ENCODE peak calls at places on chromosomes 12 and 14, in nine cellular contexts. U is transverse colon; R is SJCRH30; G is left lung; X is OCI-LY7; V is heart right ventricle; P is aorta; E is CD4-positive, alpha-beta memory T cell; W is foreskin fibroblast. I is an unnamed sample.

GRCh38 chr14:34538871-34539406 is 562 bp downstream of the EAPP start:
- DNase-seq in P (no peak), R (no peak), G (no peak), V (no peak), X (no peak), E (no peak), U (no peak), W (no peak), I (no peak)

GRCh38 chr12:123118397-123118945 is 32.4 kb downstream of the PITPNM2 start:
- DNase-seq in G (no peak), V (no peak), U (peak; percentile 45), E (no peak), X (no peak), W (peak; percentile 65), P (no peak), R (no peak), I (no peak)

GRCh38 chr14:76591270-76591669 is 170.0 kb upstream of the VASH1 start:
- DNase-seq in G (no peak), V (no peak), W (no peak), R (no peak), E (no peak), P (no peak), U (no peak), X (no peak), I (no peak)

GRCh38 chr12:53383258-53383657 is 3.3 kb downstream of the SP1 start:
- DNase-seq in W (no peak), G (peak; percentile 22), V (no peak), X (no peak), E (no peak), P (no peak), U (no peak), R (no peak), I (no peak)

GRCh38 chr12:109518820-109519665 is 41.6 kb downstream of the UBE3B start:
- DNase-seq in V (peak; percentile 76), X (peak; percentile 61), E (peak; percentile 52), W (peak; percentile 55), P (no peak), R (peak; percentile 90), U (peak; percentile 59), G (no peak), I (no peak)

GRCh38 chr14:85960781-85961180 is 430.8 kb downstream of the FLRT2 start:
- DNase-seq in X (no peak), R (peak; percentile 1), E (no peak), G (no peak), W (no peak), P (no peak), V (no peak), U (no peak), I (no peak)

GRCh38 chr12:31005944-31006361 is 67.7 kb upstream of the DDX11 start:
- DNase-seq in P (no peak), U (no peak), R (peak; percentile 71), E (no peak), V (no peak), X (no peak), G (peak; percentile 27), W (no peak), I (no peak)

GRCh38 chr14:76376878-76377523 is 1.1 kb downstream of the ESRRB start:
- DNase-seq in P (no peak), X (no peak), U (no peak), W (no peak), R (no peak), G (no peak), E (no peak), V (no peak), I (peak; percentile 12)

GRCh38 chr14:29320261-29320660 is 553.7 kb downstream of the FOXG1 start:
- DNase-seq in R (no peak), W (peak; percentile 24), U (no peak), G (no peak), E (no peak), V (no peak), X (no peak), P (no peak), I (no peak)

GRCh38 chr12:64186789-64187188 is 35.3 kb downstream of the KICS2 start:
- DNase-seq in P (no peak), R (no peak), U (no peak), E (no peak), V (no peak), W (no peak), X (no peak), G (no peak), I (no peak)

GRCh38 chr12:92908108-92908507 is 21.0 kb downstream of the EEA1 start:
- DNase-seq in X (no peak), V (no peak), P (no peak), R (no peak), G (no peak), W (no peak), E (peak; percentile 43), U (no peak), I (no peak)

GRCh38 chr12:121004253-121004815 is 12.0 kb downstream of the C12orf43 start:
- DNase-seq in X (no peak), P (peak; percentile 63), V (no peak), R (no peak), G (no peak), E (no peak), U (no peak), W (no peak), I (no peak)

GRCh38 chr12:82350161-82350560 is 8.0 kb downstream of the CCDC59 start:
- DNase-seq in W (no peak), V (no peak), U (no peak), X (no peak), P (no peak), G (no peak), R (no peak), E (no peak), I (no peak)

GRCh38 chr12:28114488-28114887 is 75.8 kb upstream of the CCDC91 start:
- DNase-seq in P (no peak), E (no peak), R (no peak), X (no peak), V (no peak), G (no peak), W (no peak), U (no peak), I (no peak)

GRCh38 chr12:70722584-70723343 is 85.5 kb upstream of the PTPRB start:
- DNase-seq in G (no peak), P (no peak), R (no peak), X (no peak), V (peak; percentile 60), W (no peak), E (peak; percentile 23), U (no peak), I (no peak)

GRCh38 chr12:45674583-45674982 is 54.9 kb upstream of the ARID2 start:
- DNase-seq in E (no peak), V (peak; percentile 42), P (peak; percentile 91), G (peak; percentile 79), X (no peak), R (no peak), U (no peak), W (peak; percentile 87), I (no peak)

GRCh38 chr14:40398981-40399380 is 966.7 kb upstream of the FBXO33 start:
- DNase-seq in E (no peak), U (no peak), R (no peak), W (no peak), X (no peak), G (no peak), V (no peak), P (no peak), I (no peak)

GRCh38 chr14:81519200-81519998 is 14.3 kb downstream of the SEL1L start:
- DNase-seq in W (no peak), V (peak; percentile 29), X (no peak), E (no peak), U (no peak), R (no peak), P (no peak), G (no peak), I (no peak)

GRCh38 chr12:22788913-22789312 is 163.9 kb downstream of the ETNK1 start:
- DNase-seq in G (no peak), V (no peak), U (no peak), P (no peak), R (no peak), E (no peak), X (no peak), W (no peak), I (no peak)

GRCh38 chr12:22792198-22792597 is 167.2 kb downstream of the ETNK1 start:
- DNase-seq in V (no peak), P (no peak), R (no peak), W (no peak), X (no peak), U (no peak), G (no peak), E (no peak), I (no peak)

GRCh38 chr12:22787557-22787956 is 162.6 kb downstream of the ETNK1 start:
- DNase-seq in P (no peak), X (no peak), E (no peak), U (no peak), G (no peak), W (no peak), V (no peak), R (no peak), I (no peak)
- H3K4me3 ChIP-seq in P (no peak overlapping the region), X (no peak overlapping the region), E (no peak overlapping the region), U (no peak overlapping the region), G (no peak overlapping the region), W (no peak overlapping the region), V (no peak overlapping the region), R (no peak overlapping the region), I (no peak overlapping the region)

GRCh38 chr12:42129595-42130204 is 15.0 kb downstream of the GXYLT1 start:
- DNase-seq in U (peak; percentile 13), E (peak; percentile 37), V (peak; percentile 45), X (peak; percentile 29), G (no peak), P (no peak), R (peak; percentile 82), W (peak; percentile 50), I (no peak)
- H3K4me3 ChIP-seq in U (no peak overlapping the region), E (no peak overlapping the region), V (no peak overlapping the region), X (no peak overlapping the region), G (no peak overlapping the region), P (no peak overlapping the region), R (no peak overlapping the region), W (no peak overlapping the region), I (no peak overlapping the region)

DNA sequence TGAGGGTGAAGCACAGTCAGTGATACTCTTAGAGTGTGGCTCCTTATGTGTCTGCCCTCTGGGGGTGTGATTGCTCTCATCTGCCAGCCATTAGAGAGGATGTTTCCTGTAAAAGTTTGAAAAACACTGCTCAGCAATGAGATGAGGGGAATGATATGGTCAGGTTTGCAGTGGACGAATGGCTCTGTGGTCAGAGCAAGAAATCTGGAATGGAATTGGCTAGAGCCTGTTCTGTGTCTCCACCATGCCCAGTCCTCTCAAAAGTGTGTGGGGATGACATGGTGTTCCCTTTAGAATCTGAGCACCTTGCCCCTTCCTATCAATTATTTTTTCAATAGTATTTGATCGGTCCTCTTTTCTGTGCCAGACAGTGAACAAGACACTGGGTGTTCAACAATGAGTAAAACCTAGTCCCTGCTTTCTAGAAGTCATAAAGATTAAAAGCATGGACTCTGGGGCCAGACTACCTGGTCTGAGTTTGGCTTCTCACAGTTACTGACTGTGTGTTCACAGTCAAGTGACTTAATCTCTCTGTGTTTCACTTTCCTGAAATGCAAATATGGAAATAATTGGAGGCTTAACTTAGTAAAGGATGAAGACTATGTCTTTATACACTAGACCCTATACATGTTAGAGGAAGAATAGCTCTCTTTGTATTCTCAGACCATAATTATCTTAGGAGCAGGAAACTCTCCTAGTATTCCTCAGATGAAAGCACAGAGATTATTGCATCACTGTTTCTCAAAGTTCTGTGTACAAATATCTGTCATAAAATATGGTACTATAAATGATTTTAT is 1.6 kb downstream of the ACSS3 start:
- DNase-seq in W (no peak), P (no peak), U (no peak), X (no peak), E (no peak), R (peak; percentile 9), G (no peak), V (no peak), I (no peak)
- H3K4me3 ChIP-seq in W (peak overlapping the region; percentile 66), P (peak overlapping the region; percentile 83), U (no peak overlapping the region), X (no peak overlapping the region), E (no peak overlapping the region), R (peak overlapping the region; percentile 92), G (peak overlapping the region; percentile 57), V (peak overlapping the region; percentile 76), I (no peak overlapping the region)

GRCh38 chr14:60637138-60637489 is 12.2 kb downstream of the SIX1 start:
- DNase-seq in R (peak; percentile 27), P (no peak), V (no peak), G (no peak), W (no peak), E (no peak), X (no peak), U (no peak), I (no peak)
- H3K4me3 ChIP-seq in R (peak overlapping the region; percentile 56), P (no peak overlapping the region), V (no peak overlapping the region), G (no peak overlapping the region), W (no peak overlapping the region), E (no peak overlapping the region), X (no peak overlapping the region), U (no peak overlapping the region), I (no peak overlapping the region)